ENCODE peak calls at places on chromosomes 6 and 20, in seven cellular contexts. I is AG10803, B is fibroblast of lung, G is adrenal gland, J is PC-9, Q is GM12865, U is progenitor cell of endocrine pancreas. M is an unnamed sample.

GRCh38 chr6:46215777-46216176 is 45.0 kb upstream of the ENPP5 start:
- DNase-seq in I (no peak), B (no peak), G (no peak), J (no peak), Q (no peak), U (no peak), M (no peak)

GRCh38 chr20:62420846-62421715 is 6.3 kb downstream of the RBBP8NL start:
- DNase-seq in I (no peak), B (no peak), G (no peak), J (no peak), Q (no peak), U (no peak), M (no peak)

GRCh38 chr6:168683621-168684020 is 242.6 kb downstream of the SMOC2 start:
- DNase-seq in I (no peak), B (no peak), G (peak; percentile 18), J (no peak), Q (no peak), U (no peak), M (no peak)

GRCh38 chr6:169867751-169868191 is 116.3 kb downstream of the ERMARD start:
- DNase-seq in I (no peak), B (no peak), G (no peak), J (no peak), Q (no peak), U (no peak), M (no peak)

GRCh38 chr6:109473120-109473519 is 9.9 kb downstream of the ZBTB24 start:
- DNase-seq in I (no peak), B (no peak), G (no peak), J (no peak), Q (no peak), U (no peak), M (no peak)

GRCh38 chr6:130187335-130188206 is 35.2 kb downstream of the SAMD3 start:
- DNase-seq in I (no peak), B (no peak), G (no peak), J (no peak), Q (no peak), U (no peak), M (no peak)

GRCh38 chr6:53866231-53866630 is 71.4 kb downstream of the LRRC1 start:
- DNase-seq in I (no peak), B (no peak), G (no peak), J (no peak), Q (no peak), U (no peak), M (no peak)

GRCh38 chr6:122890250-122890649 is 101.2 kb downstream of the SMPDL3A start:
- DNase-seq in I (no peak), B (no peak), G (no peak), J (no peak), Q (no peak), U (no peak), M (no peak)

GRCh38 chr20:35947907-35948306 is 6.4 kb downstream of the SCAND1 start:
- DNase-seq in I (peak; percentile 80), B (no peak), G (no peak), J (no peak), Q (no peak), U (no peak), M (no peak)

GRCh38 chr6:4583026-4583425 is 193.2 kb upstream of the CDYL start:
- DNase-seq in I (no peak), B (no peak), G (peak; percentile 24), J (no peak), Q (no peak), U (no peak), M (no peak)

GRCh38 chr6:117976030-117976651 is 69.1 kb downstream of the SLC35F1 start:
- DNase-seq in I (peak; percentile 47), B (peak; percentile 55), G (no peak), J (no peak), Q (peak; percentile 59), U (no peak), M (peak; percentile 41)

GRCh38 chr20:58851221-58851968 is 693 bp upstream of the GNAS-AS1 start:
- DNase-seq in I (no peak), B (no peak), G (no peak), J (peak; percentile 14), Q (no peak), U (no peak), M (no peak)

GRCh38 chr20:58851969-58852458 is 502 bp upstream of the GNAS start:
- DNase-seq in I (no peak), B (no peak), G (no peak), J (no peak), Q (no peak), U (no peak), M (no peak)

GRCh38 chr20:58853976-58854637 is 1.6 kb downstream of the GNAS start:
- DNase-seq in I (no peak), B (no peak), G (no peak), J (no peak), Q (no peak), U (no peak), M (no peak)

GRCh38 chr20:58853466-58853865 is 950 bp downstream of the GNAS start:
- DNase-seq in I (no peak), B (no peak), G (no peak), J (no peak), Q (no peak), U (no peak), M (no peak)

DNA sequence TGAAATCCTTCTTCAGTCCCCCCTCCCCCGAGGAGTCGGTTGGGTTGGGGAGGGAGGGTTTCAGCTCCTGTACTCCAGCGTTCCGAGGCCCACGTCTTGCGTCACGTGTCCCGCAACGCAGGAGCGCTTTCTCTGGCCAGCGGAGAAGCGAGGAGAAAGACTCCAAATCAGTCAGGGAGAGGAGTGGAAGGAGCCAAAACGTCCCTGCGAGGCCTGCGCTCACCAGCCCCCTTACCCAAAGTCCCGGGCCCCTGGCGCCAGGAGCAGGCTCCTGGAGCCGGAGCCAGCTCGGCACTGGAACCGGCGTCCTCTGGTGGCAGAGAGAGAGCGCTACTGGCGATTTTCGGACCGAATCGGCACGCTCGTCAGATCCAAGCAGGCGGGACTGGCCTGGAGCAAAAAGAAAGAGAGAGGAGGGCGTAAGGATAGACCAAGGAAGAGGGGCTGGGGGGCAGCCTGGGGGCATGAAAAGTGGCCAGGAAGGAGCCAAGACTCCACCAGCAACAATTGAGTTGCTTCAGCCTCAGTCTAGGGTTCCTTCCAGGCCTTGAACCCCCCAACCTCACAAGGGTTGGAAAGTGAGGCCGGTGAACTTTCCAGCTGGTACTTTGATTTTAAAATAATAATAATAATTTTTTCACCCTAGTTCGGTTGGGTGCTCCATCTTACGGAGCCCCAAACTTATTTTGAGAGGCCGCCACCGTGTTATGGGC is at the start of gene GNAS:
- DNase-seq in I (peak; percentile 49), B (peak; percentile 66), G (peak; percentile 65), J (peak; percentile 60), Q (peak; percentile 54), U (peak; percentile 47), M (peak; percentile 73)
- TF ChIP-seq CTCF in I (peak; percentile 67), B (peak; percentile 78), G (peak; percentile 45), J (peak; percentile 66), Q (peak; percentile 59), U (peak; percentile 67), M (peak; percentile 31)

GRCh38 chr6:788058-788457 is 95.1 kb upstream of the EXOC2 start:
- DNase-seq in I (no peak), B (no peak), G (no peak), J (no peak), Q (no peak), U (no peak), M (no peak)

GRCh38 chr6:783966-784365 is 91.0 kb upstream of the EXOC2 start:
- DNase-seq in I (no peak), B (no peak), G (no peak), J (no peak), Q (no peak), U (no peak), M (no peak)

GRCh38 chr6:781350-781961 is 88.5 kb upstream of the EXOC2 start:
- DNase-seq in I (no peak), B (no peak), G (no peak), J (no peak), Q (no peak), U (no peak), M (no peak)

GRCh38 chr6:782141-782540 is 89.2 kb upstream of the EXOC2 start:
- DNase-seq in I (no peak), B (peak; percentile 12), G (no peak), J (no peak), Q (no peak), U (no peak), M (no peak)

GRCh38 chr6:786946-787763 is 94.2 kb upstream of the EXOC2 start:
- DNase-seq in I (no peak), B (no peak), G (no peak), J (no peak), Q (peak; percentile 45), U (no peak), M (peak; percentile 46)
- TF ChIP-seq CTCF in I (peak; percentile 67), B (peak; percentile 60), G (peak; percentile 60), J (peak; percentile 68), Q (peak; percentile 78), U (peak; percentile 49), M (peak; percentile 66)

GRCh38 chr6:84350397-84350796 is 123.0 kb upstream of the CEP162 start:
- DNase-seq in I (peak; percentile 1), B (no peak), G (no peak), J (no peak), Q (no peak), U (no peak), M (no peak)

GRCh38 chr6:84349542-84349941 is 122.1 kb upstream of the CEP162 start:
- DNase-seq in I (no peak), B (no peak), G (no peak), J (no peak), Q (no peak), U (no peak), M (no peak)

GRCh38 chr6:84348801-84349200 is 121.4 kb upstream of the CEP162 start:
- DNase-seq in I (no peak), B (no peak), G (no peak), J (no peak), Q (no peak), U (no peak), M (no peak)

GRCh38 chr6:84344005-84344404 is 116.6 kb upstream of the CEP162 start:
- DNase-seq in I (no peak), B (no peak), G (no peak), J (no peak), Q (no peak), U (no peak), M (no peak)

DNA sequence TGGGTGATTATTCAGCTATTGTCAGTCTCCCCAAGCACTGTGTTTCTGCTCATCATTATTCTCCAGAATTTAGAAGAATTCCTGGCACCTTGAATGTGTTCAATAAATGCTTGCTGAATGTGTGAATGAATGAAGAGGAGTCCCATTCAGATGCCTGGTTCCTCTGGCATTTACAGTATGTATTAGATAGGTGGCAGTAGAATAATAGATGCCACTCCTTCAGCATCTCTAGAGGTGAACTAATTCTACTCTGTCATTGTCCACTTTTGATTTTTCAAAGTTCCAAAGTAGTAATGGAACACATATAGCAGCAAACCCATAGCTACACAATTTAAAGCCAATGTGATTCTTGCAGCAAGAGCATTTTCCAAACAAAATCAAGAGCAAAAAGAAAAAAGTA is 118.9 kb upstream of the CEP162 start:
- DNase-seq in I (peak; percentile 16), B (peak; percentile 0), G (no peak), J (no peak), Q (no peak), U (no peak), M (no peak)
- TF ChIP-seq CTCF in I (peak; percentile 51), B (peak; percentile 18), G (no peak), J (peak; percentile 16), Q (no peak), U (no peak), M (no peak)

DNA sequence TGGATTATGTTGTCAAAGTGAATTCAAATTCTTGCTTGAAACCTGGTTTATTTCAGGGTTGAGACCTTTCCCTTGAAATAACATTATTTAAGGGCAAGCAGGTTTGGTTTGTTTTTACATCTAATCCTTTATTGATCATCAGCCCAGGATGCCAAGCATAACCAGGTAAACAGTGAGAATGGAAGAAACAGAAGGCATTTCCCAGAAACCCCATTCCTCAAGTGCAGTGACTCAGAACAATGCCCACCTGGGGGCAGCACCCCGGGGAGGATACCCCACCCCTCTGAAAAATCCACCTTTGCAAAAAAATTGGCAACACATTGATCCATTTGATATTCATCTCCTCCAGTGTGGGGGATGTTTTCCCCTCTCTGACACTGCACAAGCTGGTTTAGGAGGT is 32.5 kb downstream of the POFUT1 start:
- DNase-seq in I (no peak), B (no peak), G (no peak), J (peak; percentile 16), Q (no peak), U (peak; percentile 18), M (no peak)
- TF ChIP-seq CTCF in I (no peak), B (no peak), G (no peak), J (no peak), Q (no peak), U (peak; percentile 60), M (no peak)